ENCODE peak calls at places on chromosomes 3 and 15, in five cellular contexts. E is PC-3, S is HL-60, P is left ventricle myocardium inferior, J is NB4. U is an unnamed sample.
A peak's percentile ranks its signal among the peaks of the same experiment; 100 is the strongest.

GRCh38 chr15:39539973-39540558 is 40.8 kb upstream of the THBS1 start:
- DNase-seq in E (no peak), S (no peak), P (no peak), J (no peak), U (no peak)

GRCh38 chr3:40574661-40575060 is 49.9 kb downstream of the ZNF621 start:
- DNase-seq in E (no peak), S (no peak), P (no peak), J (no peak), U (no peak)

GRCh38 chr3:55272031-55272645 is 215.0 kb downstream of the WNT5A start:
- DNase-seq in E (no peak), S (no peak), P (no peak), J (no peak), U (no peak)

GRCh38 chr3:73683706-73684105 is 59.0 kb upstream of the PDZRN3 start:
- DNase-seq in E (no peak), S (no peak), P (no peak), J (no peak), U (no peak)

GRCh38 chr3:146432066-146432465 is 37.3 kb downstream of the PLSCR2 start:
- DNase-seq in E (no peak), S (no peak), P (no peak), J (no peak), U (no peak)

GRCh38 chr3:48423241-48423882 is 6.5 kb downstream of the PLXNB1 start:
- DNase-seq in E (no peak), S (no peak), P (no peak), J (no peak), U (no peak)

GRCh38 chr3:53486961-53487654 is 7.3 kb upstream of the CACNA1D start:
- DNase-seq in E (no peak), S (no peak), P (no peak), J (peak; percentile 11), U (peak; percentile 5)

GRCh38 chr3:158407844-158408517 is 163.0 kb upstream of the MLF1 start:
- DNase-seq in E (no peak), S (no peak), P (no peak), J (no peak), U (no peak)

GRCh38 chr3:67678665-67679064 is 24.3 kb upstream of the SUCLG2 start:
- DNase-seq in E (no peak), S (no peak), P (no peak), J (no peak), U (peak; percentile 44)

DNA sequence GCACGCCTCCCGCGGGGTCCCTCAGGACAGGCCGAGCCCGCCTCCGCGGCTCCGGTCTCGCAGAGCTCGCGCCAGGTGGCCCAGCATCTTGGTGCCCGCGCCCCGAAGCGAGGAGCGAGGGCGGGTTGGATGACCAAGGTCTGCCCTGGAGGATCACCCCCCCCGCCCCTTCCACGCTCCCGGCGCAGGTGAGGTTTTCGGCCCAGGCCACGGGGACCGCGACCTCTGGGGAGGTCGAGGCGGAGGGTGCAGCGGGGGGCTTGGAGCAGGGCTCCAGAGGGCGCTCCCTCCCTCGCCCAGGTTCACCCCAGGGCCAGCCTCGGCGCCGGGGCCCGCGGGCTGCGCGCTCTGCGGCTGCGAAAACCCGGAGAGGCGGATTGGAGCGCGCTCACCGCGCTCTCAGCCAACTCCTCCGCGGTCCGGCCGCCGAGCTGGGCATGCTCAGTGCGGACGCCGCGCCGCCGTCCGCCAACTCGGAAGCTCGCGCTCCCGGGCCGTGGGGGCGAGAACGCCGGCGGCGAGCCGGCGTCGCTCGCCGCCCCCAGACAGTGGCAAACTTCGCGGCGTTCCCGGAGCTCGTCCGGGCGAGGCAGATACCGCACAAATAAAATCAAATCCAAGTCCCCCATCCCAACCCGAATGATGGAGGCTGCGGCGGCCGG is at the start of gene MED12L:
- DNase-seq in E (peak; percentile 71), S (peak; percentile 32), P (peak; percentile 68), J (peak; percentile 72), U (peak; percentile 73)
- TF ChIP-seq CTCF in E (no peak), S (no peak), P (no peak), J (no peak), U (no peak)

DNA sequence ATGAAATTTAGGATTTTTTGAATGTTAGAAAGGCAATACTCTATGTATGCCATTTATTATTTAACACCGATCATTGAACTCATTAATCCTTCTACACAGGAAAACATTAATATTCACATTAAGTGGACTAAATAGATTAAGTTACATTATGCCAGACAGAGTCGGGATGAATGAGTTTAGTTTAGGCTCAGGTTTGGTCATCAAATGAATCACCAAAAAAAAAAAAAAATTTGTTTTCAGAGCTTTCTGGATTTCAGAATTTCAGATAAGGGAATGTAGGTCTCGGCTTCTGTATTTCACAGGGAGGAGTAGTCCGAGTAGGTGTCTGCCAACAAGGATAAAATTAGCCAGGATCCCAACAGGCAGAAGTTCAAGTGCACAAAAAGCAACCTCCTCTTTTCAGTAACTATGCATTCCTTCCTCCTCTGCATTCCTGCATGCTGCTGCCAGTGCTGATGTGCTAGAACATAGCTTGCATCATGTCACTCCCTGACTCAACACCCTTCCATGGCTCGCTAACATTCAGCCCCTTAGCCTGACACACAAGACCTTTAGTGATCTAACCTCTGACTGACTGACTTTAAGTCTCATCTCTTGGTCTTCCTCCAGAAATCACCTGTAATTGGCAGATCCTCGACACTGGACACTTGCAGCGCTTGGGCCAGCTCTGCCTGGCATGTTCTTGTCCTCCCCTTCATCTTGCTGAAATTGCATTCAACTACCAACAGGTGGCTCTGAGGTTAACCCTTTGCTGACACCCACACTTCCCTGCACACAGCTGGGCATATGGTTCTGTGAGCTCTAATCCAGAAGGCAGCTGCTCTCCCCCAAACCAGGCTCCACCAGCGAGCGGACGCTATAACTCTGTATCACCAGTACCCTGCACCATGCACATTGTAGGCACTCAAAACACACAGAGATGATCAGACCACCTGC is 145.4 kb upstream of the PROK2 start:
- DNase-seq in E (peak; percentile 31), S (no peak), P (no peak), J (peak; percentile 45), U (peak; percentile 21)
- TF ChIP-seq CTCF in E (peak; percentile 62), S (no peak), P (no peak), J (peak; percentile 34), U (peak; percentile 40)

GRCh38 chr3:114527036-114527644 is 233.3 kb downstream of the TIGIT start:
- DNase-seq in E (peak; percentile 27), S (no peak), P (no peak), J (no peak), U (peak; percentile 8)
- TF ChIP-seq CTCF in E (peak; percentile 61), S (peak; percentile 38), P (peak; percentile 60), J (peak; percentile 43), U (peak; percentile 66)

DNA sequence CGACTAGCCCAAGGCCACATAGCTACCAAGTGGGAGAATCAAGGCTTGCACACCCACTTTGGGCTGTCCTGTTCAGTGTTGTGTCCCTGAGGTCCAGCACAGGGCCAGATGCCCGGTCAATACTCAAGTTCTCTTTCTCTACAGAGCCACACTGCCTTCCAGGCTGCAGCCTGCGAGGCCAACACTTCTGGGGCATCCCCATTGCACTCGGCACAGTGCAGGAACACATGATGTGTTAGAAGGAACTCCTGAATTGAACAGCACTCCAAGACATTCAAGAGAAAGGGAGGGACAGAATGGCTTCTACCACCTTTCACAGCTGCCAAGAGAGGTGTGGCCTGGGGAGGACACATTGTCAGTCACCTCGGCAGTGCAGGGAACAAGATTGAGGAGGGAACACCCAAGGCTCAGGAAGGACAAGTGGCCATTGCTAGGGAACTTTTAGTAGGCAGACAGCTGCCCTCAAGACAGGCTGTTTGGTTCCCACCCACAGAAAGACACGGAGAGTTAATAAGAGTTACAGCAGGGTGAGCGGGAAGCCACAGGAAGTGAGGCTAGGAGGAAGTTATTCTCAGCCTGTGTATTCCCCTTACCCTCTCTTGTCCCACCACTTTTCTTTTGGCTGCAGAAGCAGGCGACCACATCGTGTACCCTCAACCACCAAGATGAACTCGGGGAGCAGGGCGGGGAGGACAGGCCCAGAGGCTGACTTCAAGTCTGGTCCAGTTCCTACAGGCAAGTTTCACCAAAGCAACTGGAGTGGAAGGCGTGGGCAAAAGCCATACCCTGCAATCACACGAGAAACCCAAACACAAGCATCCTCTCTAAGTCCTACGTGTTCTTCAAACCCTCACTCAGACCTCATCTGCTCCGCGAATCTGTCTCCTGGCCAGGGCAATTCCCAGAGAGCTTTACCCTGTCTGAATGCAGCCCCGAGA is 69.4 kb downstream of the SRGAP3 start:
- DNase-seq in E (no peak), S (peak; percentile 1), P (no peak), J (peak; percentile 71), U (peak; percentile 10)
- TF ChIP-seq CTCF in E (no peak), S (no peak), P (no peak), J (no peak), U (no peak)

GRCh38 chr3:66237551-66237950 is 16.8 kb downstream of the SLC25A26 start:
- DNase-seq in E (no peak), S (no peak), P (no peak), J (no peak), U (no peak)

GRCh38 chr3:66241466-66241865 is 20.7 kb downstream of the SLC25A26 start:
- DNase-seq in E (no peak), S (no peak), P (no peak), J (no peak), U (no peak)

GRCh38 chr3:66239513-66240135 is 18.8 kb downstream of the SLC25A26 start:
- DNase-seq in E (no peak), S (no peak), P (no peak), J (no peak), U (peak; percentile 60)

GRCh38 chr3:66233033-66233432 is 12.2 kb downstream of the SLC25A26 start:
- DNase-seq in E (no peak), S (no peak), P (no peak), J (no peak), U (no peak)

DNA sequence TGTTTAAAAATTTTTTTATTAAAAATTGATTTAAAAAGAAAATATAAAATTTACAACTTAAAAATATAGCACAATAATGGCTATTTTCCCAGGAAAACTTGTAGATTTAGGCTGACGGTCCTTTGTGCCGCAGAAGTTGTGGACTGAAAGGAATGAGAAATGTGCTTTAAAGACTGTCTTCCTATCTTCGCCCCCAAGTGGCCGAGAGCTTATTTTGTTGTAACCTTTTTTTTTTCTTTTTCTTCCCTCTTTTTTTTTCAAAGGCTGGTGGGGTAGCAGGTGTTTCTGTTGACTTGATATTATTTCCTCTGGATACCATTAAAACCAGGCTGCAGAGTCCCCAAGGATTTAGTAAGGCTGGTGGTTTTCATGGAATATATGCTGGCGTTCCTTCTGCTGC is 15.5 kb downstream of the SLC25A26 start:
- DNase-seq in E (peak; percentile 2), S (no peak), P (no peak), J (peak; percentile 11), U (no peak)
- TF ChIP-seq CTCF in E (peak; percentile 25), S (no peak), P (no peak), J (no peak), U (no peak)

U was measured in activated CD8-positive, alpha-beta T cell treated with anti-CD3 and anti-CD28 coated beads for 36 hours.